ENCODE peak calls at places on chromosomes 6 and 20, in four cellular contexts. W is prostate gland, A is PC-3, T is cardiac fibroblast. B is an unnamed sample.

GRCh38 chr20:37355252-37356180 is 9.6 kb downstream of the SRC start:
- DNase-seq in W (no peak), A (no peak), T (no peak), B (no peak)

GRCh38 chr6:35197196-35197595 is 16.6 kb upstream of the SCUBE3 start:
- DNase-seq in W (no peak), A (peak; percentile 88), T (no peak), B (no peak)

GRCh38 chr6:37182736-37183590 is 13.0 kb downstream of the PIM1 start:
- DNase-seq in W (no peak), A (no peak), T (peak; percentile 60), B (peak; percentile 49)

GRCh38 chr6:170271771-170272314 is 19.0 kb downstream of the DLL1 start:
- DNase-seq in W (no peak), A (no peak), T (no peak), B (no peak)

GRCh38 chr6:158060447-158061360 is 79.0 kb downstream of the SYNJ2 start:
- DNase-seq in W (peak; percentile 91), A (peak; percentile 93), T (peak; percentile 98), B (peak; percentile 96)

GRCh38 chr6:15090145-15090579 is 155.7 kb upstream of the JARID2 start:
- DNase-seq in W (peak; percentile 35), A (peak; percentile 37), T (no peak), B (no peak)

GRCh38 chr6:90008908-90009501 is 114.7 kb downstream of the GJA10 start:
- DNase-seq in W (peak; percentile 13), A (peak; percentile 70), T (peak; percentile 25), B (no peak)

GRCh38 chr20:45933231-45934045 is 1.0 kb upstream of the PCIF1 start:
- DNase-seq in W (peak; percentile 67), A (peak; percentile 91), T (peak; percentile 82), B (peak; percentile 94)

GRCh38 chr6:53437557-53438202 is 88.9 kb upstream of the ELOVL5 start:
- DNase-seq in W (peak; percentile 34), A (peak; percentile 90), T (peak; percentile 84), B (no peak)

GRCh38 chr6:107989166-107990094 is 31.4 kb upstream of the SEC63 start:
- DNase-seq in W (no peak), A (no peak), T (no peak), B (no peak)

GRCh38 chr6:453152-453551 is 61.6 kb downstream of the IRF4 start:
- DNase-seq in W (no peak), A (no peak), T (peak; percentile 5), B (peak; percentile 93)

GRCh38 chr6:90610671-90611542 is 24.0 kb upstream of the MAP3K7 start:
- DNase-seq in W (peak; percentile 12), A (no peak), T (peak; percentile 22), B (no peak)

GRCh38 chr20:10611357-10611756 is 62.4 kb downstream of the JAG1 start:
- DNase-seq in W (peak; percentile 33), A (peak; percentile 48), T (peak; percentile 61), B (no peak)

GRCh38 chr6:109892451-109893435 is 85.4 kb upstream of the GPR6 start:
- DNase-seq in W (peak; percentile 38), A (peak; percentile 92), T (no peak), B (no peak)

GRCh38 chr20:825710-826421 is 7.6 kb upstream of the FAM110A start:
- DNase-seq in W (no peak), A (no peak), T (no peak), B (peak; percentile 40)

GRCh38 chr20:35978041-35978513 is 9.7 kb downstream of the CNBD2 start:
- DNase-seq in W (no peak), A (no peak), T (peak; percentile 46), B (no peak)

GRCh38 chr6:163536770-163537169 is 122.3 kb downstream of the QKI start:
- DNase-seq in W (no peak), A (peak; percentile 44), T (peak; percentile 35), B (no peak)

GRCh38 chr20:51008718-51009117 is 14.2 kb downstream of the KCNG1 start:
- DNase-seq in W (no peak), A (no peak), T (no peak), B (no peak)

GRCh38 chr6:75409928-75410327 is 83.7 kb downstream of the FILIP1 start:
- DNase-seq in W (no peak), A (no peak), T (no peak), B (no peak)

GRCh38 chr20:56439784-56440291 is 27.8 kb downstream of the CASS4 start:
- DNase-seq in W (no peak), A (no peak), T (peak; percentile 99), B (peak; percentile 82)

GRCh38 chr6:103534814-103535213 is 1324.9 kb downstream of the HACE1 start:
- DNase-seq in W (no peak), A (no peak), T (no peak), B (no peak)

GRCh38 chr20:22561965-22562581 is 22.3 kb downstream of the FOXA2 start:
- DNase-seq in W (no peak), A (no peak), T (no peak), B (no peak)

GRCh38 chr6:159577564-159577963 is 115.5 kb downstream of the SOD2 start:
- DNase-seq in W (no peak), A (peak; percentile 26), T (no peak), B (no peak)

GRCh38 chr6:113695506-113695905 is 161.6 kb upstream of the MARCKS start:
- DNase-seq in W (no peak), A (no peak), T (peak; percentile 86), B (no peak)

GRCh38 chr6:30881987-30882763 is 2.1 kb upstream of the DDR1 start:
- DNase-seq in W (peak; percentile 36), A (no peak), T (peak; percentile 35), B (no peak)

GRCh38 chr6:166282394-166283032 is 25.7 kb downstream of the PRR18 start:
- DNase-seq in W (no peak), A (no peak), T (no peak), B (no peak)

GRCh38 chr6:166284640-166285039 is 23.6 kb downstream of the PRR18 start:
- DNase-seq in W (no peak), A (no peak), T (no peak), B (no peak)

GRCh38 chr6:166289181-166290061 is 18.8 kb downstream of the PRR18 start:
- DNase-seq in W (no peak), A (no peak), T (no peak), B (no peak)

GRCh38 chr6:166281104-166281503 is 27.1 kb downstream of the PRR18 start:
- DNase-seq in W (no peak), A (no peak), T (no peak), B (no peak)

DNA sequence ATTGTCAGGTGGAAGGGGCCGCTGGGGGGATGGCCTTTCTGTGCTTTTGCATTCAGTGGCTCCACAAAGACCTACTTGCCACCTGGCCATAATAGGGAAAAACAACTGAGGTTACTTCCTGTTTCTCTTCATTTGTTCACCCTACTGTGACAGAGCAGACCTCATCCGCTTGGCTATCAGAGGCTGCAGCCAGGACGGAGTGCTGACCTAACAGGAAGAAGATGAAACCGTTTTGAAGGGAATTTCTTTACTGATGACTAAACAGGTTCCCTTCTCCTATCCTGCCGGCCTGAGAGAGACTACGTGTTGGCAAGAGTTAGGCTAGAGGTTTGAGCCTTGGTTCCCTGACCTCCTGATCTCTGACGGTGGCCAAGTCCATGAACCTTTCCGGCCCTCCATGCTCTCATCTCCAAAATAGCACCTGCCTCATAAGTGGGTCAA is 21.3 kb downstream of the PRR18 start:
- DNase-seq in W (no peak), A (no peak), T (no peak), B (no peak)
- TF ChIP-seq CTCF in W (no peak), A (no peak), T (no peak), B (no peak)

GRCh38 chr6:45979311-45979710 is 36.3 kb downstream of the CLIC5 start:
- DNase-seq in W (no peak), A (no peak), T (no peak), B (no peak)

GRCh38 chr6:45982280-45983036 is 33.2 kb downstream of the CLIC5 start:
- DNase-seq in W (no peak), A (peak; percentile 52), T (no peak), B (no peak)

GRCh38 chr6:45983041-45983440 is 32.6 kb downstream of the CLIC5 start:
- DNase-seq in W (no peak), A (no peak), T (no peak), B (no peak)

GRCh38 chr6:45984347-45984746 is 31.3 kb downstream of the CLIC5 start:
- DNase-seq in W (no peak), A (no peak), T (no peak), B (no peak)

GRCh38 chr6:45981046-45981445 is 34.6 kb downstream of the CLIC5 start:
- DNase-seq in W (no peak), A (no peak), T (no peak), B (no peak)
- H3K4me3 ChIP-seq in W (no peak overlapping the region), A (no peak overlapping the region), T (no peak overlapping the region), B (no peak overlapping the region)

GRCh38 chr20:53291548-53291947 is 302.1 kb downstream of the ZNF217 start:
- DNase-seq in W (no peak), A (peak; percentile 43), T (no peak), B (no peak)
- TF ChIP-seq CTCF in W (no peak), A (peak; percentile 64), T (no peak), B (no peak)

GRCh38 chr6:95228636-95229035 is 348.7 kb upstream of the MANEA start:
- DNase-seq in W (no peak), A (no peak), T (no peak), B (no peak)
- H3K4me3 ChIP-seq in W (no peak overlapping the region), A (no peak overlapping the region), T (no peak overlapping the region), B (no peak overlapping the region)

GRCh38 chr6:145214570-145214969 is 520.8 kb downstream of the EPM2A start:
- DNase-seq in W (peak; percentile 21), A (peak; percentile 53), T (peak; percentile 41), B (no peak)
- TF ChIP-seq CTCF in W (peak; percentile 20), A (peak; percentile 66), T (peak; percentile 54), B (no peak)

DNA sequence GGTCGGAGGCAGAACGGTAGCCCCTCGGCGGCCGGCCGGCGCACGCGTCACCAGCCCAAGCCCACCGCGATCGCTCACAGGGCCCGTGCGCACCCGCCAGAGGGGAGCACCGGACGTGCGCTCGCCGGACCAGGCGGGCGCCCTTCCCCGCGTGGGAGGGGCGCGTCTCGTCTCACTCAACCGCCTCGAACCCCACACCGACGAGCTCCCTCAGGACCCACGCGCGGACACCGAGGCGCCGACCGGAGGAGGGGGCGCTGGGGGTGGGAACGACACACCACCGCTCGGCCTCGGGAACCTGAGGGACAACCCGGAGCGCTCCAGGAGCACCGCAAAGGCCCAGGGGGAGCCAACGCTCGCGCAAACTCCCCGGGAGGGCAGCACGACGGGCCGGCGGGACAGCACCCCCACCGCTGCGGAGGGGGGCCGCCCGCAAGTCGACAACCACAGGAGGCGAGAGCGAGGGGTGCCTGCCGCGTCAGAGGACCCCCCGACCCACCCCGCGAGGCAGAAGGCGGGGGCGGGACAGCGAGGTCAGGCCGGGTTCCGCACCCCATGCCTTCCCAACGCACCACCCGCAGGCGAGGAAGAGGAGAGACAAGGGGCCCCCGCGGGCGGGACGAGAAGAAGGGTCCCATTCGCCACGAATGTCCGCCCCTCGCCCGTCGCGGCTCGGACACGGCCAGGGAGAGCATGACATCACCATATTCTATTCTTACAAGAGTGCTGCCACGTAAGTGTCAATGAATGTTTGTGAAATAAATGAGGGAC is 512.7 kb upstream of the ZNF337 start:
- DNase-seq in W (no peak), A (no peak), T (peak; percentile 15), B (no peak)
- H3K4me3 ChIP-seq in W (no peak overlapping the region), A (no peak overlapping the region), T (no peak overlapping the region), B (no peak overlapping the region)

DNA sequence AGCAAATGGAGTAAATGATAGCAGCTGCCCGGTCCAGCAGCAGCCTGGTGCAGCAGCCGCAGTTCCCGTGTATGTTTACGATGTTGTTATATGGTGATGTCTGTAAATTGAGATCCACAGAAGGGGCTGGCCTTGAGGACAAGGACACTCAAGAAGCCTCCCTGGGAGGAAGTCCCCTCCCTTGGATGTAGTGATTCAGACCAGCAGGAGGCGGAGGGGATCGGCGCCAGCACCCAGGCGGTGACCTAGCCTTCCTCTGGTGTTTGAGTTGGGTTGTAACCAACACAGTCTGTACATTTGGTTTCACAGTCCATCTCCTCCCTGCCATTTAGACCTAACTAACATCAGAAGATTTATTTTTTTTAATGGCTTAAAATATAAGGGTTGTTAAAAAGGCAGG is 187.8 kb downstream of the SYNDIG1 start:
- DNase-seq in W (peak; percentile 38), A (peak; percentile 81), T (peak; percentile 28), B (no peak)
- TF ChIP-seq CTCF in W (no peak), A (peak; percentile 55), T (peak; percentile 29), B (no peak)

B was measured in lower leg skin.